ENCODE peak calls at places on chromosomes 11 and 22, in seven cellular contexts. L, W, S, P, G, K and X are unnamed samples.

GRCh38 chr22:45612451-45612901 is 59.2 kb upstream of the ATXN10 start:
- DNase-seq in L (no peak), W (peak), S (peak), P (peak), G (peak), K (peak), X (peak)

GRCh38 chr11:66956689-66957290 is 1.4 kb downstream of the PC start:
- DNase-seq in L (peak), W (peak), S (no peak), P (peak), G (peak), K (peak), X (peak)

GRCh38 chr11:37544491-37544890 is 946.5 kb upstream of the RAG2 start:
- DNase-seq in L (no peak), W (no peak), S (no peak), P (no peak), G (no peak), K (no peak), X (no peak)

GRCh38 chr11:106480581-106481185 is 403.2 kb downstream of the AASDHPPT start:
- DNase-seq in L (peak), W (no peak), S (no peak), P (no peak), G (no peak), K (no peak), X (peak)

GRCh38 chr11:101061606-101062005 is 68.0 kb downstream of the PGR start:
- DNase-seq in L (peak), W (no peak), S (peak), P (no peak), G (no peak), K (peak), X (no peak)

GRCh38 chr11:75547617-75548054 is 14.4 kb upstream of the SERPINH1 start:
- DNase-seq in L (peak), W (peak), S (no peak), P (peak), G (peak), K (peak), X (peak)

GRCh38 chr11:102914238-102915043 is 39.7 kb upstream of the MMP12 start:
- DNase-seq in L (peak), W (peak), S (peak), P (peak), G (no peak), K (peak), X (peak)

GRCh38 chr11:68033708-68034045 is 3.2 kb downstream of the NDUFS8 start:
- DNase-seq in L (no peak), W (no peak), S (no peak), P (no peak), G (no peak), K (no peak), X (no peak)

GRCh38 chr11:111297696-111298095 is 650 bp upstream of the POU2AF3 start:
- DNase-seq in L (no peak), W (no peak), S (no peak), P (no peak), G (no peak), K (no peak), X (no peak)

GRCh38 chr22:41983516-41983915 is 14.3 kb downstream of the SEPTIN3 start:
- DNase-seq in L (no peak), W (peak), S (no peak), P (peak), G (no peak), K (peak), X (peak)

GRCh38 chr11:14907411-14908213 is 15.6 kb upstream of the CYP2R1 start:
- DNase-seq in L (peak), W (peak), S (no peak), P (peak), G (peak), K (peak), X (peak)

GRCh38 chr22:48404004-48404403 is 1423.7 kb downstream of the BRD1 start:
- DNase-seq in L (no peak), W (no peak), S (no peak), P (no peak), G (no peak), K (no peak), X (no peak)

GRCh38 chr11:117096140-117096972 is 1.9 kb downstream of the SIK3 start:
- DNase-seq in L (peak), W (peak), S (no peak), P (peak), G (peak), K (peak), X (no peak)

GRCh38 chr11:67054851-67055523 is 1.7 kb upstream of the RHOD start:
- DNase-seq in L (peak), W (no peak), S (no peak), P (peak), G (no peak), K (peak), X (peak)

GRCh38 chr11:112355726-112356125 is 95.1 kb upstream of the PLET1 start:
- DNase-seq in L (peak), W (peak), S (no peak), P (peak), G (peak), K (peak), X (peak)

GRCh38 chr11:14642873-14643696 is 519 bp upstream of the PDE3B start:
- DNase-seq in L (peak), W (peak), S (no peak), P (no peak), G (no peak), K (no peak), X (no peak)

GRCh38 chr11:46918087-46918751 is at the start of gene LRP4:
- DNase-seq in L (peak), W (peak), S (no peak), P (peak), G (peak), K (peak), X (no peak)

GRCh38 chr11:131392528-131393255 is 22.3 kb downstream of the NTM start:
- DNase-seq in L (peak), W (peak), S (no peak), P (peak), G (no peak), K (no peak), X (peak)

GRCh38 chr11:120212259-120212888 is 1.5 kb downstream of the OAF start:
- DNase-seq in L (no peak), W (peak), S (no peak), P (peak), G (no peak), K (peak), X (no peak)

GRCh38 chr11:10453261-10453660 is 1.8 kb upstream of the AMPD3 start:
- DNase-seq in L (no peak), W (no peak), S (no peak), P (no peak), G (no peak), K (no peak), X (no peak)

GRCh38 chr11:126282742-126283591 is at the start of gene TIRAP:
- DNase-seq in L (peak), W (peak), S (no peak), P (peak), G (peak), K (peak), X (peak)

GRCh38 chr11:14350716-14351238 is 8.2 kb downstream of the RRAS2 start:
- DNase-seq in L (no peak), W (no peak), S (no peak), P (no peak), G (no peak), K (no peak), X (no peak)

GRCh38 chr11:57290288-57290687 is 34.5 kb downstream of the TNKS1BP1 start:
- DNase-seq in L (no peak), W (no peak), S (no peak), P (peak), G (no peak), K (peak), X (peak)

GRCh38 chr11:6635082-6635932 is 16.1 kb upstream of the TPP1 start:
- DNase-seq in L (no peak), W (peak), S (no peak), P (peak), G (no peak), K (peak), X (peak)

GRCh38 chr11:35932641-35933571 is 11.0 kb upstream of the LDLRAD3 start:
- DNase-seq in L (no peak), W (peak), S (no peak), P (peak), G (no peak), K (no peak), X (peak)

GRCh38 chr22:23530106-23530505 is 50.0 kb downstream of the IGLL1 start:
- DNase-seq in L (no peak), W (no peak), S (no peak), P (no peak), G (peak), K (no peak), X (no peak)

GRCh38 chr22:35135165-35135564 is 69.2 kb downstream of the ISX start:
- DNase-seq in L (no peak), W (no peak), S (no peak), P (no peak), G (no peak), K (no peak), X (no peak)

GRCh38 chr22:36331912-36332622 is 55.7 kb downstream of the MYH9 start:
- DNase-seq in L (peak), W (peak), S (no peak), P (peak), G (peak), K (no peak), X (peak)

GRCh38 chr11:59173964-59174663 is 2.2 kb downstream of the DTX4 start:
- DNase-seq in L (peak), W (no peak), S (no peak), P (peak), G (peak), K (peak), X (no peak)

GRCh38 chr22:43131773-43132501 is 11.3 kb downstream of the MCAT start:
- DNase-seq in L (no peak), W (no peak), S (no peak), P (no peak), G (no peak), K (no peak), X (no peak)

GRCh38 chr22:46598737-46599424 is 21.3 kb upstream of the GRAMD4 start:
- DNase-seq in L (no peak), W (peak), S (no peak), P (no peak), G (no peak), K (peak), X (peak)

GRCh38 chr11:45089251-45089650 is 57.2 kb upstream of the PRDM11 start:
- DNase-seq in L (no peak), W (no peak), S (peak), P (peak), G (peak), K (peak), X (peak)

GRCh38 chr11:126492331-126492730 is 136.8 kb downstream of the ST3GAL4 start:
- DNase-seq in L (no peak), W (no peak), S (no peak), P (no peak), G (no peak), K (no peak), X (no peak)

GRCh38 chr22:37545703-37546435 is 14.4 kb upstream of the CDC42EP1 start:
- DNase-seq in L (peak), W (no peak), S (peak), P (peak), G (peak), K (peak), X (peak)

GRCh38 chr11:291281-292210 is 2.6 kb downstream of the PGGHG start:
- DNase-seq in L (peak), W (no peak), S (no peak), P (no peak), G (no peak), K (no peak), X (no peak)

GRCh38 chr22:44538071-44538470 is 40.0 kb upstream of the RTL6 start:
- DNase-seq in L (no peak), W (peak), S (no peak), P (peak), G (no peak), K (peak), X (peak)

GRCh38 chr11:6825333-6825744 is 20.1 kb upstream of the OR10A5 start:
- DNase-seq in L (peak), W (peak), S (no peak), P (no peak), G (no peak), K (no peak), X (peak)

DNA sequence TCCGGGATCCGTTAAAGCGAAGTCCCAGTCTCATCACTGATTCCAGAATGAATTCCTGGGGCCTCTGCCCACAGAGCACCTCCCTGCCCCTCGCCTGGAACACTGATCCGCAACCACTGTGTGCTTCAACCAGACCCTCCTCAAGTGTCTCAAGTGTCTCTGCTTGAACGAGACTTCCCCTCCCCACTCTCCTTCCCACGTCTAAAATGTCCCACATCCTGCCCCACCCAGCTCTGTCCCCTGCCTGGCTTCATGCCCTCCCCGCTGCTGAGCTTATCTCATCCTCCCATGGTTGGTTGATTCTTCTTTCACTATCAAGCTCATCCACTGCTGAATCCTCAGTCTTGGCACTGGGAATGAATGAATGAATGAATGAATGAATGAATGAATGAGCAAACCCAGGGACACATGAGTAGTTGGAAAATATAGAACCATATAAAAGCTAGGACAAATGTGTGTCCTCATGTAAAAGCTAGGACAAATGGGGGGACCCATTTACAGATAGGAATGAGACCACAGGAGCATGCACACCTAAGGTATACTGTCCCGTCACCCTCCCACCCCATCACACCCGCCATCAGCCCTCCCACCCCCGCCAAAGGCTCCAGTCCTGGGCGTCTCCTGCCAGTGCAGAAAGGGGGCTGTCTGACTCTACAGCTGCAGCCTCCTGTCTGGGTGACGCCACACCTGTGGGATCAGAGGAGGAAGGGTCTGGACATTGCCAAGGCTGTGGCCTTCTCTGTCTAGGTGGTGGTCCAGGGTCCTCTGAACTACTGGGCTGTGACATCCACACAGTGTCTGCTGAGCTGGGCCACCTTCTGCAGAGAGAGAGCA is 71.4 kb upstream of the LINC01488 start:
- DNase-seq in L (no peak), W (no peak), S (no peak), P (no peak), G (no peak), K (no peak), X (no peak)
- H3K4me3 ChIP-seq in L (no peak), W (no peak), S (no peak), P (no peak), G (no peak), K (no peak), X (no peak)

GRCh38 chr11:87970762-87971161 is 204.5 kb downstream of the RAB38 start:
- DNase-seq in L (peak), W (no peak), S (no peak), P (no peak), G (no peak), K (no peak), X (no peak)

GRCh38 chr11:87971354-87971753 is 203.9 kb downstream of the RAB38 start:
- DNase-seq in L (no peak), W (no peak), S (no peak), P (no peak), G (no peak), K (no peak), X (no peak)

GRCh38 chr11:87972133-87972532 is 203.1 kb downstream of the RAB38 start:
- DNase-seq in L (no peak), W (no peak), S (no peak), P (no peak), G (no peak), K (no peak), X (no peak)

GRCh38 chr11:87976009-87976408 is 199.2 kb downstream of the RAB38 start:
- DNase-seq in L (no peak), W (no peak), S (no peak), P (no peak), G (no peak), K (no peak), X (no peak)
- H3K4me3 ChIP-seq in L (no peak), W (no peak), S (no peak), P (no peak), G (no peak), K (no peak), X (no peak)

GRCh38 chr11:26994579-26995210 is 783 bp downstream of the FIBIN start:
- DNase-seq in L (no peak), W (no peak), S (no peak), P (peak), G (peak), K (no peak), X (no peak)
- H3K4me3 ChIP-seq in L (no peak), W (no peak), S (peak), P (peak), G (peak), K (peak), X (peak)

GRCh38 chr11:2386591-2386990 is 9.5 kb downstream of the CD81 start:
- DNase-seq in L (no peak), W (no peak), S (no peak), P (no peak), G (no peak), K (no peak), X (no peak)

GRCh38 chr11:2387266-2387982 is 10.3 kb downstream of the CD81 start:
- DNase-seq in L (no peak), W (no peak), S (no peak), P (peak), G (peak), K (peak), X (peak)

GRCh38 chr11:2389344-2390026 is 11.1 kb upstream of the TSSC4 start:
- DNase-seq in L (peak), W (no peak), S (no peak), P (no peak), G (no peak), K (no peak), X (no peak)

GRCh38 chr11:2390091-2390870 is 10.3 kb upstream of the TSSC4 start:
- DNase-seq in L (no peak), W (no peak), S (no peak), P (no peak), G (peak), K (peak), X (peak)

DNA sequence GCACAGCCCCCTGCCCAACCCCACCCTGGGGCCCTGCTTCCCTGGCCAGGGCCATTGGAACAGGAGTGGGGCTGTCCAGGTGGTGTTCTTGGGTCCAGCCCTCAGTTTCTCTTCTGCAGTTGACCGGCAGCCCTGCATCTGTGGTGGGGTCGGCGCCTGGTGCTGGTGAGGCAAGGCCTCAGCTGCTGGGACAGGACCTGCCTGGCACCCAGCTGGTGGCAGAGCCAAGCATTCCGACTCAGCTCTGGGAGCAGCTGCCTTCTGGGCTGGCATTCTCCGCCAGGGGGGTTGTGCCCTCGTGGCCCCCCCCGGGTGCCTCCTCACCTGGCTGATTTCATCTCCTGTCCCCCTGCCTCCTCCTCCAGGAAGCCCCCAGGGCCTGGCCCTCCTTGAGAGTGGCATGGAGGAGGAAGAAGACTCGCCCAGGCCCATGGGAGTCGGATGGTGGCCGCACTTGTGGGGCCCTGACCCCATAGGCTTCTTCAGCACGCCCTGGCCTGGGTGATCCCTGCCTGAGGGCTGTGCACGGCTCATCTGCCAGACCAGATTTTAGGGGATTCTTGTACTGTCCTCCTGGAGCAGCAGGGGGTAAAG is 11.4 kb downstream of the CD81 start:
- DNase-seq in L (no peak), W (no peak), S (no peak), P (no peak), G (no peak), K (no peak), X (no peak)
- H3K4me3 ChIP-seq in L (no peak), W (no peak), S (no peak), P (no peak), G (no peak), K (no peak), X (no peak)

DNA sequence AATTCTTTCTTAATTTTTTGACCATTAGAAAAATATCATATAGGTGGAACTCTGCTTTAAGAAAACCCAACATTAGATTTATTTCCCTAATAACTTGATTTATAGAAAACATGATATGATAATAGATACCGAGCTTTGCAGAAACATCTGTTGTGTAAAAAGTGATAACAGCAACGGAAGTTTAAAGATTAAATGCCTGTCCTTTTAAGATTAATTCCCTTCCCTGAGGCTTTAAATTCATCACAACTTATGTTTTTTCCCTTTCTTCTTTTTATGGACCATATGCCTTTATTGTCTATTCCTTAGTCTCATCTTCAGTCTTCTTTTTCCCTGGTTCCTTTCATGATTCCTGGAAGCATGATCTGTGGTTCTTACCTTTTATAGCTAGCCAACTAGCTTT is 1.9 kb downstream of the USP47 start:
- DNase-seq in L (no peak), W (no peak), S (no peak), P (no peak), G (no peak), K (no peak), X (no peak)
- H3K4me3 ChIP-seq in L (no peak), W (peak), S (peak), P (peak), G (no peak), K (peak), X (peak)

DNA sequence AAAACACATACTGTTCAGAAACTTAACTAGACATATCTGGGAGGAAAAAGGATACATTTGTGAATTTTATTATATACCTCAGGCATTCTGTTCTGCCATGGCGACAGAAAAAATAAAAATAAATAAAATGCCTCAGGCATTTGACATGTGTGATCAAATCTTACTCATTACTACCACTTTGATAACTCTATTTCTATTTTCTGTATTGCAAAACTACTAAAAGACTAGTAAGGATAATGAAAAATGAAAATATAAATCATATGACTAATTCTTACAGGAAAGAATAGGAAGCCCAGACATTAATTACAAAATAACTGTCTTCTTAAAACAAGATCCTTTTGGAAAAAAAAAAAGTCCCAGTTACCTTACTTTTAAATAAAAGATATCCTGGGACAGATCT is 5.3 kb downstream of the PICALM start:
- DNase-seq in L (no peak), W (no peak), S (no peak), P (peak), G (no peak), K (peak), X (peak)
- H3K4me3 ChIP-seq in L (no peak), W (peak), S (no peak), P (peak), G (no peak), K (no peak), X (no peak)

GRCh38 chr22:19520566-19521305 is 3.5 kb downstream of the CLDN5 start:
- DNase-seq in L (no peak), W (no peak), S (no peak), P (no peak), G (no peak), K (no peak), X (no peak)

GRCh38 chr22:19522190-19522880 is 1.9 kb downstream of the CLDN5 start:
- DNase-seq in L (peak), W (no peak), S (no peak), P (no peak), G (peak), K (no peak), X (no peak)

GRCh38 chr22:19524170-19525115 is at the start of gene CLDN5:
- DNase-seq in L (peak), W (no peak), S (no peak), P (peak), G (peak), K (peak), X (no peak)

GRCh38 chr22:19523240-19524169 is 705 bp downstream of the CLDN5 start:
- DNase-seq in L (peak), W (no peak), S (no peak), P (peak), G (peak), K (peak), X (peak)

GRCh38 chr22:19522881-19523239 is 1.4 kb downstream of the CLDN5 start:
- DNase-seq in L (no peak), W (no peak), S (no peak), P (no peak), G (no peak), K (no peak), X (no peak)
- H3K4me3 ChIP-seq in L (no peak), W (no peak), S (peak), P (peak), G (no peak), K (peak), X (no peak)